ENCODE peak calls at places on chromosomes 3 and 15, in eight cellular contexts. One of them, this sample, is unnamed.
A peak's percentile ranks its signal among the peaks of the same experiment; 100 is the strongest.

GRCh38 chr3:187976361-187976900 is 177.5 kb upstream of the LPP start:
- DNase-seq in cardiac muscle cell: no peak
- DNase-seq in transverse colon: no peak
- DNase-seq in left ventricle myocardium inferior: no peak
- DNase-seq in esophagus muscularis mucosa: no peak
- DNase-seq in HepG2: no peak
- DNase-seq in fibroblast of lung: no peak
- DNase-seq in endodermal cell: no peak
- DNase-seq in this sample: no peak

GRCh38 chr3:12148183-12148940 is 10.3 kb downstream of the TIMP4 start:
- DNase-seq in cardiac muscle cell: peak; percentile 79
- DNase-seq in transverse colon: peak; percentile 21
- DNase-seq in left ventricle myocardium inferior: peak; percentile 49
- DNase-seq in esophagus muscularis mucosa: peak; percentile 92
- DNase-seq in HepG2: no peak
- DNase-seq in fibroblast of lung: peak; percentile 91
- DNase-seq in endodermal cell: no peak
- DNase-seq in this sample: no peak

GRCh38 chr3:127042634-127043033 is 59.7 kb downstream of the PLXNA1 start:
- DNase-seq in cardiac muscle cell: no peak
- DNase-seq in transverse colon: no peak
- DNase-seq in left ventricle myocardium inferior: no peak
- DNase-seq in esophagus muscularis mucosa: no peak
- DNase-seq in HepG2: no peak
- DNase-seq in fibroblast of lung: no peak
- DNase-seq in endodermal cell: no peak
- DNase-seq in this sample: no peak

GRCh38 chr3:88879905-88880304 is 227.5 kb upstream of the EPHA3 start:
- DNase-seq in cardiac muscle cell: no peak
- DNase-seq in transverse colon: no peak
- DNase-seq in left ventricle myocardium inferior: no peak
- DNase-seq in esophagus muscularis mucosa: no peak
- DNase-seq in HepG2: no peak
- DNase-seq in fibroblast of lung: no peak
- DNase-seq in endodermal cell: no peak
- DNase-seq in this sample: no peak

GRCh38 chr15:70410371-70410975 is 312.8 kb upstream of the TLE3 start:
- DNase-seq in cardiac muscle cell: no peak
- DNase-seq in transverse colon: no peak
- DNase-seq in left ventricle myocardium inferior: no peak
- DNase-seq in esophagus muscularis mucosa: no peak
- DNase-seq in HepG2: no peak
- DNase-seq in fibroblast of lung: no peak
- DNase-seq in endodermal cell: no peak
- DNase-seq in this sample: no peak

GRCh38 chr3:185586644-185586964 is 509 bp downstream of the SENP2 start:
- DNase-seq in cardiac muscle cell: no peak
- DNase-seq in transverse colon: no peak
- DNase-seq in left ventricle myocardium inferior: no peak
- DNase-seq in esophagus muscularis mucosa: no peak
- DNase-seq in HepG2: peak; percentile 36
- DNase-seq in fibroblast of lung: no peak
- DNase-seq in endodermal cell: no peak
- DNase-seq in this sample: no peak

GRCh38 chr15:25545017-25545416 is 106.2 kb upstream of the UBE3A start:
- DNase-seq in cardiac muscle cell: no peak
- DNase-seq in transverse colon: no peak
- DNase-seq in left ventricle myocardium inferior: no peak
- DNase-seq in esophagus muscularis mucosa: no peak
- DNase-seq in HepG2: no peak
- DNase-seq in fibroblast of lung: no peak
- DNase-seq in endodermal cell: no peak
- DNase-seq in this sample: no peak

GRCh38 chr15:60634815-60635214 is 155.9 kb upstream of the ICE2 start:
- DNase-seq in cardiac muscle cell: no peak
- DNase-seq in transverse colon: peak; percentile 43
- DNase-seq in left ventricle myocardium inferior: no peak
- DNase-seq in esophagus muscularis mucosa: no peak
- DNase-seq in HepG2: no peak
- DNase-seq in fibroblast of lung: no peak
- DNase-seq in endodermal cell: no peak
- DNase-seq in this sample: no peak

GRCh38 chr3:147412917-147413711 is 3.9 kb downstream of the ZIC1 start:
- DNase-seq in cardiac muscle cell: no peak
- DNase-seq in transverse colon: no peak
- DNase-seq in left ventricle myocardium inferior: no peak
- DNase-seq in esophagus muscularis mucosa: no peak
- DNase-seq in HepG2: no peak
- DNase-seq in fibroblast of lung: no peak
- DNase-seq in endodermal cell: peak; percentile 82
- DNase-seq in this sample: no peak
- H3K9me3 ChIP-seq in cardiac muscle cell: no peaks in the 10 kb centered on the region
- H3K9me3 ChIP-seq in transverse colon: no peaks in the 10 kb centered on the region
- H3K9me3 ChIP-seq in left ventricle myocardium inferior: no peaks in the 10 kb centered on the region
- H3K9me3 ChIP-seq in esophagus muscularis mucosa: no peaks in the 10 kb centered on the region
- H3K9me3 ChIP-seq in HepG2: no peaks in the 10 kb centered on the region
- H3K9me3 ChIP-seq in fibroblast of lung: no peaks in the 10 kb centered on the region
- H3K9me3 ChIP-seq in endodermal cell: no peaks in the 10 kb centered on the region
- H3K9me3 ChIP-seq in this sample: peaks cover 14% of the 10 kb centered on the region

DNA sequence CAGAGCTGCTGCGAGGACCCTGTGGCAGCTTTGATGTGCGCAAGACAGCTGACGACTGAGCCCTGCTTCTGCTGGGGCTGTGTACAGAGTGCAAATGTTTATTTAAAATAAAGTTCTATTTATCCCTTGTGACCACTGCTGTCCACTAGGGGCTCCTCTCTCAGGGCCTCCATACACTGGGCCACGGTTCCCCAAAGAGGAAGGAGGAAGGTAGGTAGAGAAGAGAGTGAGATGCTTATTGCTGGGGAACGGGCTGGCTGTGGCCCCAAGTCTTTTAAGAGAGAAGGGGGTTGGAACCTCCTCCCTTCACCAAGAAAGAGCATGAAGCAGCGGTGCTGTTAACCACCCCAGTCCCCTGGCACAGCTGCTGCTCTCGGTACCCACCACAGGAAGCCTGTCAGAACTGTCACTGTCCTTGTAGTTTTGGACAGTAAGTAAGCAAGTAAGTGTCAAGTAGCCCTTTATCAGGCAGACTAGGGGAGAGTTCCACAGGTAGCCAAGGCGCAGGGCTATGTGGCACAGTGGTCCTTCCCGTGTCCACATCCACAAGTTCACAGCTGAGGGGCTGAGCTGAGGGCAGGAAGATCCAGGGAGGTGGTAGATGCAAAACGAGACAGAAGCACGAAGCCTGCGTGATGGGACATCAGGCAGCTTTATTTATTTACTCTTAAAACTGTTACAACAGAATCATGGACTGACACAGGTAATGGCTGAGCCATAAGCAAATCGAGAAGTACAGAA is 47.3 kb downstream of the DHX30 start:
- DNase-seq in cardiac muscle cell: peak; percentile 48
- DNase-seq in transverse colon: no peak
- DNase-seq in left ventricle myocardium inferior: no peak
- DNase-seq in esophagus muscularis mucosa: no peak
- DNase-seq in HepG2: peak; percentile 50
- DNase-seq in fibroblast of lung: peak; percentile 55
- DNase-seq in endodermal cell: no peak
- DNase-seq in this sample: peak; percentile 18
- TF ChIP-seq CTCF in cardiac muscle cell: peak; percentile 52
- TF ChIP-seq CTCF in transverse colon: peak; percentile 31
- TF ChIP-seq CTCF in left ventricle myocardium inferior: peak; percentile 40
- TF ChIP-seq CTCF in esophagus muscularis mucosa: peak; percentile 39
- TF ChIP-seq CTCF in HepG2: peak; percentile 44
- TF ChIP-seq CTCF in fibroblast of lung: peak; percentile 58
- TF ChIP-seq CTCF in endodermal cell: peak; percentile 69
- TF ChIP-seq CTCF in this sample: peak; percentile 64

DNA sequence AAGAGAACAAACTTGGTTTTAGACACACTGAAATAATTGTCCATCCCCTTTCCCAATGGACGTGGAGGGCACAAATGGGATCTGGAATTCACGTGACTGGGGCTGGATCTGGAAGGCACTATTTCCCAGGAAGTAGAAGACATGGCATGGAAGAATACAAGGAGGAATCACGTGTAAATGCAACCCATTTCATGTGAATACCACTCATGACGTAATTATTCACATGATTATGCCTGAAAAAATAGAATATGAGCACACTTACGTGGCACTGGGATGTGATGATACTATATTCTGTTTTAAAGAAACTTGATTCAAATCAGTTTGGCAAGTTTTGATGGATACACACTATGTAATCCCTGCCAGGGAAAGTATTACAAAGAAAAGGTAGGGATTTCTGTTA is 477.3 kb downstream of the GABRG3 start:
- DNase-seq in cardiac muscle cell: no peak
- DNase-seq in transverse colon: no peak
- DNase-seq in left ventricle myocardium inferior: no peak
- DNase-seq in esophagus muscularis mucosa: peak; percentile 24
- DNase-seq in HepG2: no peak
- DNase-seq in fibroblast of lung: no peak
- DNase-seq in endodermal cell: no peak
- DNase-seq in this sample: no peak
- H3K9me3 ChIP-seq in cardiac muscle cell: no peaks in the 10 kb centered on the region
- H3K9me3 ChIP-seq in transverse colon: no peaks in the 10 kb centered on the region
- H3K9me3 ChIP-seq in left ventricle myocardium inferior: peaks cover 5% of the 10 kb centered on the region
- H3K9me3 ChIP-seq in esophagus muscularis mucosa: no peaks in the 10 kb centered on the region
- H3K9me3 ChIP-seq in HepG2: peaks cover 16% of the 10 kb centered on the region
- H3K9me3 ChIP-seq in fibroblast of lung: no peaks in the 10 kb centered on the region
- H3K9me3 ChIP-seq in endodermal cell: no peaks in the 10 kb centered on the region
- H3K9me3 ChIP-seq in this sample: no peaks in the 10 kb centered on the region

GRCh38 chr15:100131321-100132224 is 210.2 kb downstream of the ADAMTS17 start:
- DNase-seq in cardiac muscle cell: peak; percentile 75
- DNase-seq in transverse colon: peak; percentile 24
- DNase-seq in left ventricle myocardium inferior: peak; percentile 68
- DNase-seq in esophagus muscularis mucosa: no peak
- DNase-seq in HepG2: peak; percentile 61
- DNase-seq in fibroblast of lung: peak; percentile 59
- DNase-seq in endodermal cell: peak; percentile 80
- DNase-seq in this sample: no peak
- TF ChIP-seq CTCF in cardiac muscle cell: peak; percentile 72
- TF ChIP-seq CTCF in transverse colon: peak; percentile 12
- TF ChIP-seq CTCF in left ventricle myocardium inferior: peak; percentile 70
- TF ChIP-seq CTCF in esophagus muscularis mucosa: peak; percentile 61
- TF ChIP-seq CTCF in HepG2: peak; percentile 87
- TF ChIP-seq CTCF in fibroblast of lung: peak; percentile 70
- TF ChIP-seq CTCF in endodermal cell: peak; percentile 58
- TF ChIP-seq CTCF in this sample: peak; percentile 63

GRCh38 chr15:52787123-52787503 is 3.0 kb downstream of the ONECUT1 start:
- DNase-seq in cardiac muscle cell: no peak
- DNase-seq in transverse colon: no peak
- DNase-seq in left ventricle myocardium inferior: no peak
- DNase-seq in esophagus muscularis mucosa: no peak
- DNase-seq in HepG2: no peak
- DNase-seq in fibroblast of lung: no peak
- DNase-seq in endodermal cell: peak; percentile 82
- DNase-seq in this sample: no peak

GRCh38 chr15:52785672-52786406 is 4.3 kb downstream of the ONECUT1 start:
- DNase-seq in cardiac muscle cell: no peak
- DNase-seq in transverse colon: no peak
- DNase-seq in left ventricle myocardium inferior: no peak
- DNase-seq in esophagus muscularis mucosa: no peak
- DNase-seq in HepG2: no peak
- DNase-seq in fibroblast of lung: no peak
- DNase-seq in endodermal cell: peak; percentile 65
- DNase-seq in this sample: no peak

GRCh38 chr15:52787549-52788098 is 2.5 kb downstream of the ONECUT1 start:
- DNase-seq in cardiac muscle cell: no peak
- DNase-seq in transverse colon: no peak
- DNase-seq in left ventricle myocardium inferior: no peak
- DNase-seq in esophagus muscularis mucosa: no peak
- DNase-seq in HepG2: no peak
- DNase-seq in fibroblast of lung: no peak
- DNase-seq in endodermal cell: peak; percentile 76
- DNase-seq in this sample: no peak

GRCh38 chr15:52784799-52785671 is 5.1 kb downstream of the ONECUT1 start:
- DNase-seq in cardiac muscle cell: no peak
- DNase-seq in transverse colon: no peak
- DNase-seq in left ventricle myocardium inferior: no peak
- DNase-seq in esophagus muscularis mucosa: no peak
- DNase-seq in HepG2: peak; percentile 39
- DNase-seq in fibroblast of lung: no peak
- DNase-seq in endodermal cell: peak; percentile 77
- DNase-seq in this sample: no peak

GRCh38 chr15:52786436-52787122 is 3.6 kb downstream of the ONECUT1 start:
- DNase-seq in cardiac muscle cell: no peak
- DNase-seq in transverse colon: no peak
- DNase-seq in left ventricle myocardium inferior: no peak
- DNase-seq in esophagus muscularis mucosa: no peak
- DNase-seq in HepG2: peak; percentile 43
- DNase-seq in fibroblast of lung: no peak
- DNase-seq in endodermal cell: peak; percentile 81
- DNase-seq in this sample: no peak
- H3K9me3 ChIP-seq in cardiac muscle cell: no peaks in the 10 kb centered on the region
- H3K9me3 ChIP-seq in transverse colon: no peaks in the 10 kb centered on the region
- H3K9me3 ChIP-seq in left ventricle myocardium inferior: no peaks in the 10 kb centered on the region
- H3K9me3 ChIP-seq in esophagus muscularis mucosa: no peaks in the 10 kb centered on the region
- H3K9me3 ChIP-seq in HepG2: peaks cover 22% of the 10 kb centered on the region
- H3K9me3 ChIP-seq in fibroblast of lung: no peaks in the 10 kb centered on the region
- H3K9me3 ChIP-seq in endodermal cell: no peaks in the 10 kb centered on the region
- H3K9me3 ChIP-seq in this sample: peaks cover 18% of the 10 kb centered on the region

DNA sequence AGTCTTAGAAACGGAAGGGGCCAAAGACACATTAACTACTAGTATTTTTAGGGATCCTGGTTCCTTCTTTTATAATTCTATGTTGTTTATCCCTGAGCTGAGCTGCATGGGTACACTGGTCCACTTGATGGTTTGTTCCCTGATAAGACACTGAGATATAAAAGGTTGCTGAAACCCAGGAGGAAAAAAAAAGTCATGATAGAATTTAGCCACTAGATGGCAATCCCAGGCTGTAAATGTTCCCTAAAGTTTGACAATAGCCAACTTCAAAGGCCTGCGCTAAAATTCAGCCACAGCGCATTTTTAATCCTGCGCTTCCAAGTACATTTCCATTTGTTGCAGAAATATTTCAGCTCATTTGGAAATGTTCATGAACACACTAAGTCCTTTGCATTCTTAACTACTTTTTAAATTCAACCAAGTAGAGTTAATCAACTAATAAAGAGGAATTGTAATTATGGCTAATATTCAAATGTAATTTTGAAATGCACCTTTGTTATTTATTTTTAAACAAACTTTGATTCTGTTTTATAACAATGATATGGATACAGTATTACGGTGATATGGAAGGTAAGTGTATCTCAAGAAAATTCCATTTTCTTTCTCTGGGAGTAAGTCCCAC is 249.3 kb upstream of the FEZF2 start:
- DNase-seq in cardiac muscle cell: peak; percentile 75
- DNase-seq in transverse colon: no peak
- DNase-seq in left ventricle myocardium inferior: no peak
- DNase-seq in esophagus muscularis mucosa: no peak
- DNase-seq in HepG2: peak; percentile 48
- DNase-seq in fibroblast of lung: peak; percentile 86
- DNase-seq in endodermal cell: peak; percentile 55
- DNase-seq in this sample: peak; percentile 32
- TF ChIP-seq CTCF in cardiac muscle cell: peak; percentile 68
- TF ChIP-seq CTCF in transverse colon: peak; percentile 62
- TF ChIP-seq CTCF in left ventricle myocardium inferior: peak; percentile 71
- TF ChIP-seq CTCF in esophagus muscularis mucosa: peak; percentile 63
- TF ChIP-seq CTCF in HepG2: peak; percentile 64
- TF ChIP-seq CTCF in fibroblast of lung: peak; percentile 64
- TF ChIP-seq CTCF in endodermal cell: peak; percentile 84
- TF ChIP-seq CTCF in this sample: peak; percentile 77